ENCODE peak calls at places on chromosomes 1 and 21, in four cellular contexts. G is cardiac muscle cell, H is NB4, W is EH. P is an unnamed sample.

GRCh38 chr1:216111842-216112241 is 311.4 kb downstream of the USH2A start:
- DNase-seq in W (peak; percentile 1), G (no peak), H (no peak), P (no peak)

GRCh38 chr1:24955161-24955560 is 25.1 kb upstream of the RUNX3 start:
- DNase-seq in H (peak; percentile 87), W (peak; percentile 95), G (no peak), P (peak; percentile 20)

GRCh38 chr1:162019006-162019405 is 4.7 kb downstream of the OLFML2B start:
- DNase-seq in H (no peak), G (no peak), W (peak; percentile 93), P (no peak)

GRCh38 chr1:246302251-246302625 is 204.8 kb downstream of the SMYD3 start:
- DNase-seq in G (no peak), W (peak; percentile 16), H (no peak), P (no peak)

GRCh38 chr1:21741206-21741605 is 41.7 kb downstream of the USP48 start:
- DNase-seq in G (no peak), W (peak; percentile 5), H (no peak), P (no peak)

GRCh38 chr1:41517039-41517438 is 32.6 kb upstream of the EDN2 start:
- DNase-seq in G (peak; percentile 81), H (no peak), W (no peak), P (no peak)

GRCh38 chr1:7898962-7899361 is 41.7 kb downstream of the TNFRSF9 start:
- DNase-seq in W (no peak), G (no peak), H (peak; percentile 15), P (peak; percentile 27)

GRCh38 chr1:181134543-181135461 is 46.3 kb downstream of the IER5 start:
- DNase-seq in W (peak; percentile 94), H (peak; percentile 77), G (no peak), P (peak; percentile 32)

GRCh38 chr1:51543877-51544276 is 24.8 kb upstream of the EPS15 start:
- DNase-seq in G (no peak), H (no peak), W (no peak), P (no peak)

GRCh38 chr1:51058863-51059262 is 43.2 kb upstream of the C1orf185 start:
- DNase-seq in H (peak; percentile 37), G (no peak), W (peak; percentile 59), P (no peak)

GRCh38 chr1:220124542-220124941 is 30.6 kb downstream of the IARS2 start:
- DNase-seq in W (peak; percentile 72), H (peak; percentile 18), G (no peak), P (peak; percentile 24)

GRCh38 chr1:2492091-2492490 is 16.0 kb downstream of the PLCH2 start:
- DNase-seq in G (no peak), H (no peak), W (no peak), P (no peak)

GRCh38 chr1:212512731-212513559 is 80.2 kb downstream of the NENF start:
- DNase-seq in H (no peak), W (peak; percentile 61), G (no peak), P (no peak)

GRCh38 chr1:158793604-158794003 is 12.6 kb upstream of the OR6N2 start:
- DNase-seq in G (peak; percentile 3), H (peak; percentile 52), W (no peak), P (no peak)

GRCh38 chr1:66271904-66272254 is 262.1 kb upstream of the SGIP1 start:
- DNase-seq in G (no peak), W (peak; percentile 85), H (no peak), P (no peak)

GRCh38 chr21:32516729-32517649 is 68.3 kb downstream of the TCP10L start:
- DNase-seq in H (peak; percentile 56), W (peak; percentile 96), G (no peak), P (no peak)

GRCh38 chr1:55699151-55699695 is 484.1 kb upstream of the USP24 start:
- DNase-seq in W (no peak), H (no peak), G (no peak), P (no peak)

GRCh38 chr1:77021637-77022036 is 154.4 kb downstream of the ST6GALNAC5 start:
- DNase-seq in G (no peak), W (no peak), H (no peak), P (no peak)

GRCh38 chr1:80212021-80212420 is 1205.5 kb upstream of the ADGRL4 start:
- DNase-seq in H (no peak), W (peak; percentile 1), G (no peak), P (no peak)

GRCh38 chr1:77558591-77559164 is 123.8 kb downstream of the ZZZ3 start:
- DNase-seq in H (no peak), G (no peak), W (no peak), P (no peak)

GRCh38 chr1:213987422-213987875 is 324 bp upstream of the PROX1 start:
- DNase-seq in G (peak; percentile 91), W (no peak), H (no peak), P (no peak)

GRCh38 chr1:160284220-160284781 is 632 bp downstream of the PEX19 start:
- DNase-seq in G (peak; percentile 62), W (peak; percentile 78), H (peak; percentile 74), P (peak; percentile 46)

GRCh38 chr1:24904731-24905354 is 25.2 kb downstream of the RUNX3 start:
- DNase-seq in W (no peak), G (no peak), H (no peak), P (no peak)

GRCh38 chr1:113946668-113947387 is 17.7 kb downstream of the HIPK1 start:
- DNase-seq in W (peak; percentile 16), H (peak; percentile 9), G (peak; percentile 58), P (no peak)

GRCh38 chr1:53946252-53947171 is at the start of gene LRRC42:
- DNase-seq in H (no peak), G (no peak), W (no peak), P (no peak)

GRCh38 chr1:198655464-198656121 is 16.8 kb downstream of the PTPRC start:
- DNase-seq in H (peak; percentile 56), W (peak; percentile 76), G (no peak), P (no peak)

GRCh38 chr1:54273837-54274192 is 73.8 kb downstream of the MRPL37 start:
- DNase-seq in H (no peak), G (no peak), W (peak; percentile 55), P (no peak)

GRCh38 chr1:165753934-165754333 is 14.7 kb downstream of the TMCO1 start:
- DNase-seq in H (no peak), W (no peak), G (no peak), P (no peak)

GRCh38 chr1:154129392-154129970 is 25.4 kb downstream of the NUP210L start:
- DNase-seq in G (no peak), H (peak; percentile 37), W (peak; percentile 12), P (no peak)

GRCh38 chr1:230794871-230795645 is 47.9 kb downstream of the CAPN9 start:
- DNase-seq in G (no peak), W (no peak), H (no peak), P (no peak)

GRCh38 chr21:7951854-7952519 is 2569.4 kb upstream of the TPTE start:
- DNase-seq in H (peak; percentile 26), W (no peak), G (no peak), P (no peak)

GRCh38 chr1:226702318-226702956 is 36.6 kb downstream of the ITPKB start:
- DNase-seq in G (no peak), W (peak; percentile 67), H (no peak), P (no peak)

GRCh38 chr1:100456880-100457279 is 81.1 kb upstream of the GPR88 start:
- DNase-seq in H (no peak), G (no peak), W (peak; percentile 6), P (no peak)

GRCh38 chr21:32641715-32642698 is 29.8 kb upstream of the CFAP298 start:
- DNase-seq in W (no peak), G (no peak), H (peak; percentile 2), P (no peak)

GRCh38 chr1:27664291-27664690 is 7.7 kb downstream of the IFI6 start:
- DNase-seq in H (peak; percentile 68), G (no peak), W (no peak), P (no peak)

GRCh38 chr1:158552296-158552695 is 1.9 kb downstream of the OR6Y1 start:
- DNase-seq in G (no peak), W (no peak), H (no peak), P (no peak)

GRCh38 chr1:199135901-199136300 is 497.1 kb downstream of the PTPRC start:
- DNase-seq in W (no peak), H (no peak), G (no peak), P (no peak)

GRCh38 chr1:51313268-51313852 is 17.0 kb downstream of the TTC39A start:
- DNase-seq in H (no peak), G (no peak), W (no peak), P (no peak)

GRCh38 chr21:15195104-15195503 is 130.3 kb upstream of the NRIP1 start:
- DNase-seq in W (no peak), H (no peak), G (no peak), P (no peak)

GRCh38 chr1:45802343-45803298 is 791 bp upstream of the MAST2 start:
- DNase-seq in W (peak; percentile 99), G (peak; percentile 28), H (peak; percentile 90), P (peak; percentile 60)

P was measured in GF-D8.